ENCODE peak calls at places on chromosomes 16 and 17, in four cellular contexts. One of them, this sample, is unnamed.
A peak's percentile ranks its signal among the peaks of the same experiment; 100 is the strongest.

GRCh38 chr16:11429113-11429512 is 83.9 kb downstream of the RMI2 start:
- DNase-seq in H1: no peak
- DNase-seq in foreskin fibroblast: no peak
- DNase-seq in uterus: no peak
- DNase-seq in this sample: no peak

GRCh38 chr16:27462200-27462845 is 60.3 kb downstream of the IL21R start:
- DNase-seq in H1: no peak
- DNase-seq in foreskin fibroblast: no peak
- DNase-seq in uterus: no peak
- DNase-seq in this sample: no peak

GRCh38 chr17:21295036-21295952 is 10.8 kb downstream of the MAP2K3 start:
- DNase-seq in H1: no peak
- DNase-seq in foreskin fibroblast: peak; percentile 22
- DNase-seq in uterus: no peak
- DNase-seq in this sample: no peak

GRCh38 chr16:87958632-87959031 is 7.4 kb downstream of the BANP start:
- DNase-seq in H1: no peak
- DNase-seq in foreskin fibroblast: no peak
- DNase-seq in uterus: no peak
- DNase-seq in this sample: no peak

GRCh38 chr17:29110372-29110757 is 67.4 kb downstream of the PIPOX start:
- DNase-seq in H1: no peak
- DNase-seq in foreskin fibroblast: no peak
- DNase-seq in uterus: no peak
- DNase-seq in this sample: no peak

GRCh38 chr16:58290861-58291260 is 4.0 kb downstream of the PRSS54 start:
- DNase-seq in H1: no peak
- DNase-seq in foreskin fibroblast: no peak
- DNase-seq in uterus: no peak
- DNase-seq in this sample: no peak

GRCh38 chr17:14866266-14866665 is 398.9 kb downstream of the PMP22 start:
- DNase-seq in H1: no peak
- DNase-seq in foreskin fibroblast: no peak
- DNase-seq in uterus: no peak
- DNase-seq in this sample: no peak

GRCh38 chr16:11708421-11708820 is 34.2 kb downstream of the TXNDC11 start:
- DNase-seq in H1: no peak
- DNase-seq in foreskin fibroblast: peak; percentile 52
- DNase-seq in uterus: no peak
- DNase-seq in this sample: peak; percentile 29

GRCh38 chr17:50619489-50619888 is 15.2 kb upstream of the ABCC3 start:
- DNase-seq in H1: no peak
- DNase-seq in foreskin fibroblast: no peak
- DNase-seq in uterus: no peak
- DNase-seq in this sample: no peak

GRCh38 chr16:31071861-31072260 is 2.2 kb downstream of the ZNF668 start:
- DNase-seq in H1: no peak
- DNase-seq in foreskin fibroblast: peak; percentile 97
- DNase-seq in uterus: no peak
- DNase-seq in this sample: peak; percentile 81

GRCh38 chr17:6104956-6105355 is 34.8 kb downstream of the WSCD1 start:
- DNase-seq in H1: no peak
- DNase-seq in foreskin fibroblast: no peak
- DNase-seq in uterus: no peak
- DNase-seq in this sample: no peak

GRCh38 chr17:19270347-19270950 is 33.3 kb downstream of the EPN2 start:
- DNase-seq in H1: no peak
- DNase-seq in foreskin fibroblast: no peak
- DNase-seq in uterus: no peak
- DNase-seq in this sample: no peak
- TF ChIP-seq CTCF in H1: peak; percentile 46
- TF ChIP-seq CTCF in foreskin fibroblast: no peak
- TF ChIP-seq CTCF in uterus: no peak
- TF ChIP-seq CTCF in this sample: peak; percentile 31

DNA sequence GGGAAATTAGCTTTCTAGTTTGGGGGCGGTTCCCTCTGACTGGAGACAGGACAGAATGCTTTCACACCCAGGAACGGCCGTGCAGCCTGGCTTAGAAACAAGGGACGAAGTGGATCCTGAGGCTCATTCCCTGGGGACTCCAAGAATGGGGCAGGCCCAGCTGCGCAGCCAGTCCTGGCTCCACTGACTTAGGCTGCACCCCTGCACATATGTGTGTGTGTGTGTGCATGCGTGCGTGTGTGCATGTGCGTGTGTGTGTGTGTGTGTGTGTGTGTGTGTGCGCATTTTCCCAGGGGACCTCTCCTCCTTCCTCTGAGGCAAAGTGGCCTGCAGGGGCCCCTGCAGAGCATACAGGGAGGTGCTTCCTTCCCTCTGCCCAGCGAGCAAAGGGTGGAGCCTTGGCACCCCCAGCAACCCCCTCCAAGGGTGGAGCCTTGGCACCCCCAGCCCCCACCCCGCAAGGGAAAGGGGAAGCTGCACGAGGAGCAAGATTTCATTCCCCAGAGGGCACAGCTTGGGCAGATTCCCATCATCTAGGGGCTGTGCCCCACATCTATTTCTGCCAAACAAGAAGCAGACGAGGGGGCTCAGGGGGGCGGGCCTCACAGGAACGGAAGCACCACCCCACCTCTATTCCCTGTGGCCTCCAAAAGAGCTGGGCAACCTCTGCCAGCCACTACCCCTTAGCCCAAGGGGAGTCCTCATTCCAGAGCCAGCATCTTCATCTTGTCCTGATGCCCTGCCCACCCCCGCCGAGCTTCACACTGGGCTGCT is 97.6 kb upstream of the CBX4 start:
- DNase-seq in H1: no peak
- DNase-seq in foreskin fibroblast: no peak
- DNase-seq in uterus: no peak
- DNase-seq in this sample: no peak
- TF ChIP-seq CTCF in H1: no peak
- TF ChIP-seq CTCF in foreskin fibroblast: no peak
- TF ChIP-seq CTCF in uterus: no peak
- TF ChIP-seq CTCF in this sample: no peak

DNA sequence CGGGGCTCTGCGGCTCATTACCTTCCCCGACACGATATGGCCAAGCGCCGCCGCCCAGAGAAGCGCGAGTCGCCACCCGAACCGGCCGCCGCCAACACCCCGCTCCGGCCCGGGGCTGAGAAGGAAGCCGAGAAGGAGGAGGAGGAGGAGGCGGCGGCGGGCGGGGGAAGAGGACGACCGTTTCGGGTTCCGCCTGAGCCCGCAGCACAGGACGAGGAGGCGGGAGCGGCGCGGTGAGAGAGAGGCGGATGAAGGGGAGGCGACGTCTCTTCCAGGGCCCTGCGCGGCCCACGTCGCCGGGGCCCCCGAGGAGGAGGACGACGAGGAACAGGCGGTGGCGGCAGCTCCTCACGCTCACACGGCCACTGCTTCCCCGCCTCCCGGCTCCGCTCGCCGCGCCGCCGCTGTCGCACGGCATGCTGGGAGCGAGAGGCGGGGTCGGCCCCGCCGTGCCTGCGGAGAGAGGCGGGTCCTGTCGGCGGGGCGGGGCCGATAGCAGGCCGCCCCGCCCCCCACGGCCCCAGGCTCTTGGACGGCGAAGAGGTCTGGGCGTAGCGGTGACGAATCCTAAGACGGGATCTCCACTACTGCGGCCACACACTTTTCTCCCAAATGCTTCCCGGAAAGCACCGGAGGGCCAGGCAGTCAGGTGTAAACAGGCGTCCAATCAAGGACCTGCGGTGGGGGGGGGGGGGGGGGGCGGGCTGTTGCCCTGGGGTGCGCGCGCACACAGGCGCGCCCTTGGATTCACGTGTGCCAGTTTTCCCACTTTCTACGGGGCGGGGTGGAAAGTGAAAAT is 97.3 kb upstream of the METTL9 start:
- DNase-seq in H1: peak; percentile 76
- DNase-seq in foreskin fibroblast: peak; percentile 96
- DNase-seq in uterus: peak; percentile 89
- DNase-seq in this sample: peak; percentile 98
- TF ChIP-seq CTCF in H1: no peak
- TF ChIP-seq CTCF in foreskin fibroblast: no peak
- TF ChIP-seq CTCF in uterus: peak; percentile 7
- TF ChIP-seq CTCF in this sample: no peak

GRCh38 chr17:67359960-67360817 is 6.2 kb downstream of the PSMD12 start:
- DNase-seq in H1: no peak
- DNase-seq in foreskin fibroblast: peak; percentile 42
- DNase-seq in uterus: no peak
- DNase-seq in this sample: no peak
- TF ChIP-seq CTCF in H1: peak; percentile 50
- TF ChIP-seq CTCF in foreskin fibroblast: peak; percentile 42
- TF ChIP-seq CTCF in uterus: no peak
- TF ChIP-seq CTCF in this sample: peak; percentile 58

GRCh38 chr17:79299349-79299748 is 224.7 kb downstream of the ENGASE start:
- DNase-seq in H1: no peak
- DNase-seq in foreskin fibroblast: no peak
- DNase-seq in uterus: no peak
- DNase-seq in this sample: no peak
- TF ChIP-seq CTCF in H1: no peak
- TF ChIP-seq CTCF in foreskin fibroblast: no peak
- TF ChIP-seq CTCF in uterus: no peak
- TF ChIP-seq CTCF in this sample: no peak

DNA sequence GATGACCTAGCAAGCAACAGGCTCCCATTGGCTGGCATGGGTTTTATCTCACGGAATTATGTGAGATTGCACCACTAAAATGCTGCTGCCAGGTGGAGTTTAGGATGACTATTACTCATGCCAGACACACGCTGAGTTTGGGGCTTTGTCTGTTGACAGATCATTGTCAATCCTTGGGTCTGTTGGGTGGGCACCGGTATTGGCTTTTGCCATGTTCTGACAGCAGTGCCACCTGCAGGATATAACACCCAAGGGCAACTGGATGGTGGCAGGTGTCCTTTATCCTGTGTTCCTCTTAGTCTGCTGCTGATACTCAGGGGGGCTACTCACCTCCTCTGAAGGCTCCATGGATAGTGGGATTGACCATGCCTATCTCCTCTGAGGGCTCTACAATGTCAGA is 221.6 kb upstream of the DYNLRB2 start:
- DNase-seq in H1: no peak
- DNase-seq in foreskin fibroblast: peak; percentile 24
- DNase-seq in uterus: no peak
- DNase-seq in this sample: no peak
- TF ChIP-seq CTCF in H1: peak; percentile 51
- TF ChIP-seq CTCF in foreskin fibroblast: no peak
- TF ChIP-seq CTCF in uterus: no peak
- TF ChIP-seq CTCF in this sample: peak; percentile 58

GRCh38 chr16:86150646-86151371 is 251.8 kb downstream of the IRF8 start:
- DNase-seq in H1: no peak
- DNase-seq in foreskin fibroblast: no peak
- DNase-seq in uterus: no peak
- DNase-seq in this sample: no peak
- TF ChIP-seq CTCF in H1: no peak
- TF ChIP-seq CTCF in foreskin fibroblast: no peak
- TF ChIP-seq CTCF in uterus: no peak
- TF ChIP-seq CTCF in this sample: no peak

DNA sequence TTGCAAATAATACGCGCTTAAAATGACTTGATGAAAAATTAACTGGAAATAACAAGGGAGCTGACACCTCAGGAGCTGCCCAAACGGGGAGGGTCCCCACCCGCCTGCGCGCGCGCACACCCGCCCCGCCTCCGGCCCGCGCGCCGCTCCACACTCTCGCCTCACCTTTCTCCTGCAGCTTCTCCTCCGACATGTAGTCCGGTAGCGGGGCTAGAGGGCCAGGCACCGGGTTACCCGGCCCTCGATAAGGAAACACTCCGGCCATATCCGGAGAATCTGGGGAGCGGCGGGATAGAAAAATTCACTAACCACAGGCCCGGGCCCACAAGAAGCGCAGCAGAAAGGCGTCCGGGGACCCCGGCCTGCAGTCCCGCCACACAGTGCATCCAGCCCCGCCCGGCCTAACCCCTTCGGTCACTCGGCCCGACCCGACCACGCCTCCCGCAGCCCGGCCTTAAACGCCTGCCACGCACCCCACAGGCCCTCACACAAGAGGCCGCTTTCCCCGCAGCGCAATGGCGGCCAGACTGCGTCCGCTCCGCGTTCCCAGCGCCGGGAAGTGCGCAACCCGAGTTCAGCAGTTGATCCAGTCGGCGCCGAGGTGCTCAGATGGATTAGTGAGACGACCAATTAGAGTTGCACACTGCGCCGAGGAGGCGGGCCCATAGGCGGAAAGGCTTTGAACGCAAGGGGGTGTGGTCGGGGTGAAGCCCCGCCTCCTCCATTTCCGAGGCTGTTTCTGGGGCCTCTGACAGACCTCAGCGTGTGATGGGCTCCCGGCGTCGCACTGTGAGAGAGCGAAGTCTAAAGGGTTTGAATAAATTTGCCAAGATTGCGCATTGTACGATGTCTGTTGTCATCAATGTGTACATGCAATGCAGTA is at the start of gene PRPF8:
- DNase-seq in H1: peak; percentile 90
- DNase-seq in foreskin fibroblast: peak; percentile 99
- DNase-seq in uterus: peak; percentile 98
- DNase-seq in this sample: peak; percentile 97
- TF ChIP-seq CTCF in H1: no peak
- TF ChIP-seq CTCF in foreskin fibroblast: no peak
- TF ChIP-seq CTCF in uterus: peak; percentile 7
- TF ChIP-seq CTCF in this sample: no peak

This sample was measured in HFFc6.